ENCODE peak calls at places on chromosome 13, in four cellular contexts. One of them, this sample, is unnamed.

GRCh38 chr13:106083620-106084350 is 451.7 kb downstream of the EFNB2 start:
- DNase-seq in HCT116: peak
- DNase-seq in H1: no peak
- DNase-seq in NT2/D1: no peak
- DNase-seq in this sample: peak

GRCh38 chr13:113992276-113993005 is 18.6 kb upstream of the C13orf46 start:
- DNase-seq in H1: no peak
- DNase-seq in HCT116: no peak
- DNase-seq in NT2/D1: no peak
- DNase-seq in this sample: no peak

GRCh38 chr13:32734511-32734910 is 148.3 kb downstream of the PDS5B start:
- DNase-seq in NT2/D1: no peak
- DNase-seq in HCT116: no peak
- DNase-seq in H1: no peak
- DNase-seq in this sample: peak

GRCh38 chr13:23671902-23672301 is 101.7 kb downstream of the TNFRSF19 start:
- DNase-seq in NT2/D1: no peak
- DNase-seq in HCT116: no peak
- DNase-seq in H1: no peak
- DNase-seq in this sample: no peak

GRCh38 chr13:92355213-92355612 is 871.4 kb upstream of the GPC6 start:
- DNase-seq in HCT116: no peak
- DNase-seq in H1: no peak
- DNase-seq in NT2/D1: peak
- DNase-seq in this sample: peak

GRCh38 chr13:106796280-106797047 is 228.5 kb upstream of the ARGLU1 start:
- DNase-seq in HCT116: no peak
- DNase-seq in H1: peak
- DNase-seq in NT2/D1: peak
- DNase-seq in this sample: no peak

GRCh38 chr13:25300861-25301346 is 521 bp upstream of the NUP58 start:
- DNase-seq in NT2/D1: no peak
- DNase-seq in H1: no peak
- DNase-seq in HCT116: no peak
- DNase-seq in this sample: no peak

GRCh38 chr13:59384154-59384553 is 779.6 kb downstream of the DIAPH3 start:
- DNase-seq in H1: no peak
- DNase-seq in NT2/D1: no peak
- DNase-seq in HCT116: no peak
- DNase-seq in this sample: no peak

GRCh38 chr13:44867825-44868224 is 121.4 kb downstream of the NUFIP1 start:
- DNase-seq in NT2/D1: no peak
- DNase-seq in HCT116: no peak
- DNase-seq in H1: no peak
- DNase-seq in this sample: no peak

GRCh38 chr13:80082396-80083096 is 258.4 kb downstream of the SPRY2 start:
- DNase-seq in NT2/D1: no peak
- DNase-seq in HCT116: no peak
- DNase-seq in H1: no peak
- DNase-seq in this sample: no peak
- TF ChIP-seq ZNF274 in NT2/D1: no peak
- TF ChIP-seq ZNF274 in HCT116: no peak
- TF ChIP-seq ZNF274 in H1: no peak
- TF ChIP-seq ZNF274 in this sample: no peak

GRCh38 chr13:29803221-29803620 is 47.2 kb downstream of the UBL3 start:
- DNase-seq in HCT116: no peak
- DNase-seq in NT2/D1: no peak
- DNase-seq in H1: no peak
- DNase-seq in this sample: no peak
- TF ChIP-seq ZNF274 in HCT116: no peak
- TF ChIP-seq ZNF274 in NT2/D1: no peak
- TF ChIP-seq ZNF274 in H1: no peak
- TF ChIP-seq ZNF274 in this sample: no peak

GRCh38 chr13:112213467-112214245 is 146.7 kb downstream of the SOX1 start:
- DNase-seq in NT2/D1: no peak
- DNase-seq in HCT116: no peak
- DNase-seq in H1: no peak
- DNase-seq in this sample: no peak
- TF ChIP-seq ZNF274 in NT2/D1: no peak
- TF ChIP-seq ZNF274 in HCT116: no peak
- TF ChIP-seq ZNF274 in H1: no peak
- TF ChIP-seq ZNF274 in this sample: no peak

GRCh38 chr13:98582947-98583346 is 6.0 kb upstream of the STK24 start:
- DNase-seq in H1: no peak
- DNase-seq in HCT116: no peak
- DNase-seq in NT2/D1: no peak
- DNase-seq in this sample: no peak
- TF ChIP-seq ZNF274 in H1: no peak
- TF ChIP-seq ZNF274 in HCT116: no peak
- TF ChIP-seq ZNF274 in NT2/D1: no peak
- TF ChIP-seq ZNF274 in this sample: no peak

GRCh38 chr13:77494226-77494625 is 41.3 kb upstream of the SCEL start:
- DNase-seq in HCT116: no peak
- DNase-seq in NT2/D1: no peak
- DNase-seq in H1: no peak
- DNase-seq in this sample: no peak
- TF ChIP-seq ZNF274 in HCT116: no peak
- TF ChIP-seq ZNF274 in NT2/D1: no peak
- TF ChIP-seq ZNF274 in H1: no peak
- TF ChIP-seq ZNF274 in this sample: no peak

GRCh38 chr13:74325106-74325505 is 190.9 kb upstream of the KLF12 start:
- DNase-seq in NT2/D1: no peak
- DNase-seq in HCT116: no peak
- DNase-seq in H1: no peak
- DNase-seq in this sample: no peak
- TF ChIP-seq ZNF274 in NT2/D1: no peak
- TF ChIP-seq ZNF274 in HCT116: no peak
- TF ChIP-seq ZNF274 in H1: no peak
- TF ChIP-seq ZNF274 in this sample: no peak

GRCh38 chr13:21069561-21070004 is 8.2 kb upstream of the LATS2 start:
- DNase-seq in HCT116: no peak
- DNase-seq in NT2/D1: no peak
- DNase-seq in H1: no peak
- DNase-seq in this sample: no peak
- TF ChIP-seq ZNF274 in HCT116: no peak
- TF ChIP-seq ZNF274 in NT2/D1: no peak
- TF ChIP-seq ZNF274 in H1: no peak
- TF ChIP-seq ZNF274 in this sample: no peak